ENCODE peak calls at places on chromosomes 11 and 22, in eight cellular contexts. T is adipocyte; W is adrenal gland; H is tibial artery; F is psoas muscle; V is GM12878; M is naive thymus-derived CD4-positive, alpha-beta T cell; Q is MG63. Y is an unnamed sample.
A peak's percentile ranks its signal among the peaks of the same experiment; 100 is the strongest.

GRCh38 chr11:10394229-10395100 is 60.6 kb upstream of the AMPD3 start:
- DNase-seq in V (no peak), H (no peak), M (no peak), T (peak; percentile 70), Q (peak; percentile 90), W (no peak), F (no peak), Y (peak; percentile 70)

GRCh38 chr11:11980841-11981308 is 27.6 kb downstream of the DKK3 start:
- DNase-seq in V (no peak), W (no peak), F (no peak), T (no peak), M (no peak), H (no peak), Q (peak; percentile 76), Y (peak; percentile 85)

GRCh38 chr11:69427906-69428880 is 53.3 kb upstream of the LINC01488 start:
- DNase-seq in T (no peak), M (no peak), F (peak; percentile 39), W (no peak), H (no peak), Q (no peak), V (no peak), Y (peak; percentile 55)

GRCh38 chr11:68843703-68844312 is 2.1 kb upstream of the CPT1A start:
- DNase-seq in F (peak; percentile 78), H (peak; percentile 41), T (no peak), Q (no peak), M (peak; percentile 77), V (no peak), W (peak; percentile 80), Y (peak; percentile 82)

GRCh38 chr22:31912402-31912733 is 32.0 kb upstream of the YWHAH start:
- DNase-seq in M (no peak), Q (no peak), T (peak; percentile 36), W (no peak), F (no peak), V (no peak), H (no peak), Y (peak; percentile 92)

GRCh38 chr11:83152245-83152644 is 4.7 kb upstream of the PCF11 start:
- DNase-seq in M (no peak), Q (no peak), H (no peak), F (no peak), T (no peak), V (no peak), W (no peak), Y (no peak)

GRCh38 chr11:120065176-120065575 is 72.7 kb downstream of the TRIM29 start:
- DNase-seq in Q (no peak), H (no peak), M (no peak), V (no peak), W (no peak), T (no peak), F (no peak), Y (no peak)

GRCh38 chr22:36770116-36770945 is 5.6 kb downstream of the IFT27 start:
- DNase-seq in V (no peak), M (no peak), T (no peak), H (no peak), W (no peak), F (no peak), Q (no peak), Y (peak; percentile 60)

GRCh38 chr11:75775056-75775455 is 6.5 kb downstream of the DGAT2 start:
- DNase-seq in M (no peak), H (no peak), W (no peak), F (no peak), T (no peak), Q (no peak), V (no peak), Y (peak; percentile 73)

GRCh38 chr11:62337682-62338181 is 484 bp downstream of the ASRGL1 start:
- DNase-seq in W (no peak), T (peak; percentile 29), M (peak; percentile 31), F (peak; percentile 55), V (no peak), H (no peak), Q (no peak), Y (no peak)

GRCh38 chr11:117426297-117426685 is 98.6 kb downstream of the CEP164 start:
- DNase-seq in M (peak; percentile 77), W (peak; percentile 52), H (peak; percentile 40), F (peak; percentile 79), V (no peak), T (peak; percentile 77), Q (peak; percentile 37), Y (peak; percentile 95)

GRCh38 chr11:111301004-111301839 is 2.9 kb downstream of the POU2AF3 start:
- DNase-seq in W (no peak), H (no peak), M (no peak), T (no peak), F (no peak), V (no peak), Q (no peak), Y (no peak)

GRCh38 chr11:31809543-31809856 is 1.6 kb downstream of the PAX6 start:
- DNase-seq in V (no peak), Q (no peak), F (no peak), W (no peak), H (no peak), M (no peak), T (no peak), Y (peak; percentile 71)

GRCh38 chr11:31809857-31810778 is 1.0 kb downstream of the PAX6 start:
- DNase-seq in H (no peak), T (peak; percentile 63), M (no peak), F (peak; percentile 60), V (no peak), W (peak; percentile 34), Q (peak; percentile 41), Y (peak; percentile 95)

GRCh38 chr11:31812392-31813241 is 1.5 kb upstream of the PAX6 start:
- DNase-seq in V (no peak), M (no peak), W (no peak), Q (peak; percentile 61), H (no peak), F (peak; percentile 53), T (no peak), Y (peak; percentile 85)

GRCh38 chr11:31808721-31809542 is 2.2 kb downstream of the PAX6 start:
- DNase-seq in T (no peak), W (no peak), F (no peak), M (no peak), V (no peak), Q (no peak), H (no peak), Y (peak; percentile 66)

DNA sequence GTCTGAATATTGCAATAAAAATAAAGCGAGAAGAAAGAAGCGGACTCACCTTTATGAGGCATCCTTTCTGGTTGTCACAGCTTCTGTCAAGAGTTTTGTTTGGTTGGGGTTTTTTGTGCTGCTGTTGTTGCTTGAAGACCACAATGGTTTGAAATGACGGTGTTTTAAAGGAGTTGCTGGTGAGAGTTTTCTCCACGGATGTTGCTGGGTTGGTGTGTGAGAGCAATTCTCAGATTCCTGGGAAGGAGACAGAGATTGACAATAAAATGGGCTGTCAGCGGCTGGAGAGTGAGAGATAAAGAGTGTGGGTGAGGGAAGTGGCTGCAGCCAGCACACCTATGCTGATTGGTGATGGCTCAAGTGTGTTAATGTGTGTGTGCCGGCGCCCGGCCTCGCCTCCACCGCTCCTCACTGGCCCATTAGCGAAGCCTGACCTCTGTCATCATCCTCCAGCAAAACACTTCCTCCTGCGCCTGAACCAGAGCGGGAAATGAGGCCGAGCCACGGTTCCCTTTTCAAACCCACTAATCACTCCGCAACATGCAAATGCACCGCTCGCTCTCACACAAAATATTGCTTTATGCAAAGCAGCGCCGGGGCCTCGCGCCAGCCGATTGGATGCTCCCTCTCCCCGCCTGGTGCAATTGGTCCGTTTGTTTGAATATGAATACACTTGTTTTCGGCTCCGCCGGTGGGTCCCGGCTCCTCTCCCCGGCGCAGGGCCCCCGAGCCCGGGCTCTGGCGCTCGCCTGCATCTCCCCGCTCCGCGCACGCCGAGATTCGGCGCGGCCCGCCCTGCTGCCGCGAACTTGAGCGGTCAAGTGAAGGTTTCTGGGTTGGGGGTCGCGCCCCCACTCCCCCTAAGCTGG is at the start of gene PAX6:
- DNase-seq in M (no peak), Q (peak; percentile 96), W (peak; percentile 67), V (peak; percentile 5), F (peak; percentile 50), T (no peak), H (no peak), Y (peak; percentile 93)
- H3K4me3 ChIP-seq in M (peak within 1 kb of the TSS; percentile 46), Q (peak within 1 kb of the TSS; percentile 62), W (peak within 1 kb of the TSS; percentile 15), V (peak within 1 kb of the TSS; percentile 63), F (peak within 1 kb of the TSS; percentile 65), T (peak within 1 kb of the TSS; percentile 66), H (peak within 1 kb of the TSS; percentile 35), Y (peak within 1 kb of the TSS; percentile 56)

GRCh38 chr11:21675049-21675616 is 517.8 kb upstream of the ANO5 start:
- DNase-seq in T (no peak), W (no peak), V (no peak), F (no peak), M (no peak), Q (no peak), H (no peak), Y (no peak)
- H3K9me3 ChIP-seq in T (peaks cover 4% of the 10 kb centered on the region), W (no peaks in the 10 kb centered on the region), V (no peaks in the 10 kb centered on the region), F (peaks cover 6% of the 10 kb centered on the region), M (no peaks in the 10 kb centered on the region), Q (no peaks in the 10 kb centered on the region), H (no peaks in the 10 kb centered on the region), Y (no peaks in the 10 kb centered on the region)

GRCh38 chr11:113240790-113241189 is 73.6 kb upstream of the TTC12 start:
- DNase-seq in V (no peak), W (no peak), Q (peak; percentile 6), T (no peak), F (no peak), H (no peak), M (no peak), Y (no peak)

GRCh38 chr11:113241190-113242051 is 73.0 kb upstream of the TTC12 start:
- DNase-seq in W (no peak), F (no peak), M (no peak), T (peak; percentile 22), H (no peak), V (no peak), Q (peak; percentile 76), Y (no peak)

GRCh38 chr11:113245216-113245615 is 69.2 kb upstream of the TTC12 start:
- DNase-seq in F (no peak), M (no peak), W (no peak), T (no peak), Q (no peak), V (no peak), H (no peak), Y (no peak)

GRCh38 chr11:113242060-113242459 is 72.3 kb upstream of the TTC12 start:
- DNase-seq in V (no peak), Q (no peak), M (no peak), T (no peak), W (no peak), H (no peak), F (no peak), Y (no peak)

DNA sequence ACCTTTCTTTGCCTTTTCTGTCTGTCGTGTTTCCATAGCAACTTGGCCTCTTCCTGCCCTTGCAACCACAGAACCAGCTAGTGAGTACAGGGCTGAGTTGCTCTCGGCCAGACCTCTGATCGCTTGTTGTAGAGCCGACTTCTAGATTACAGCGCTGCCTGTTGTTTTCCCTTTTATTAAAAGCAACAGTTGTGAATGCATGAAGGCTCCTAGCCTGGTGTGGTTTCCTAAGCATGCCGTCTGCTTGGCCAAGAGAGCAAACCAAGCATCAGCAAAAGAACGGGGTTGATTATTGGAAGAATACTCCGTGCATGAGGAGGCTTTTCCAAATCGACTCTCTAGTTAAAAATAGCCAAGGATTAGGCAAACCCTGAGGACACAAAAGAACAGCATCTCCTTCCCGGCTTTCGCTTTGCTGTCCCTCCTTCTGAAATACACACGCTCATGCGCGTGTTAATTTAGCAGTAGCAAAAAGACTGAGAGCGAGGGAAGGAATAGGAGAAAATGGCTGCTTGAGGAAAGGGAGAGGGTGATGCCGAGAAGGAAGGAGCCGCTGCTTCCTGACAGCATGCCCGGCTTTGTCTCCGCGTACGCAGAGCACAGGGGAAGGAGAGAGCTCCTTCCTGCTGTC is 71.5 kb upstream of the TTC12 start:
- DNase-seq in M (peak; percentile 23), F (no peak), T (peak; percentile 72), W (no peak), H (no peak), V (no peak), Q (peak; percentile 28), Y (no peak)
- H3K4me3 ChIP-seq in M (peak overlapping the region; percentile 30), F (peak overlapping the region; percentile 51), T (peak overlapping the region; percentile 82), W (no peak overlapping the region), H (peak overlapping the region; percentile 43), V (no peak overlapping the region), Q (peak overlapping the region; percentile 25), Y (peak overlapping the region; percentile 61)

GRCh38 chr22:47340851-47341436 is 578.5 kb downstream of the TBC1D22A start:
- DNase-seq in Q (peak; percentile 17), F (no peak), V (no peak), T (no peak), M (no peak), H (no peak), W (no peak), Y (no peak)
- H3K9me3 ChIP-seq in Q (no peaks in the 10 kb centered on the region), F (no peaks in the 10 kb centered on the region), V (no peaks in the 10 kb centered on the region), T (no peaks in the 10 kb centered on the region), M (no peaks in the 10 kb centered on the region), H (no peaks in the 10 kb centered on the region), W (no peaks in the 10 kb centered on the region), Y (no peaks in the 10 kb centered on the region)

Y was measured in osteoblast.